ENCODE peak calls at places on chromosome 10, in ten cellular contexts. Y is heart left ventricle, U is A549, C is H1, D is H54, H is GM12891, M is adrenal gland, S is right lobe of liver, X is body of pancreas, P is GM12892. V is an unnamed sample.

GRCh38 chr10:43259981-43260761 is 6.7 kb downstream of the RASGEF1A start:
- DNase-seq in Y (peak; percentile 74), U (no peak), C (no peak), D (no peak), H (no peak), M (peak; percentile 30), S (peak; percentile 69), X (peak; percentile 45), P (peak; percentile 18), V (no peak)

GRCh38 chr10:5684971-5685763 is 529 bp downstream of the TASOR2 start:
- DNase-seq in Y (peak; percentile 79), U (peak; percentile 53), C (peak; percentile 72), D (no peak), H (no peak), M (peak; percentile 61), S (peak; percentile 75), X (peak; percentile 70), P (peak; percentile 38), V (peak; percentile 45)

GRCh38 chr10:111936143-111936542 is 247.4 kb downstream of the GPAM start:
- DNase-seq in Y (no peak), U (no peak), C (no peak), D (no peak), H (no peak), M (no peak), S (no peak), X (no peak), P (no peak), V (no peak)

GRCh38 chr10:71039551-71039950 is 151.2 kb upstream of the PCBD1 start:
- DNase-seq in Y (no peak), U (no peak), C (no peak), D (no peak), H (no peak), M (no peak), S (no peak), X (no peak), P (no peak), V (no peak)

GRCh38 chr10:102595293-102595692 is 49.0 kb upstream of the TRIM8 start:
- DNase-seq in Y (no peak), U (no peak), C (no peak), D (no peak), H (no peak), M (no peak), S (no peak), X (no peak), P (no peak), V (no peak)

GRCh38 chr10:30387646-30388243 is 38.7 kb upstream of the MTPAP start:
- DNase-seq in Y (no peak), U (no peak), C (no peak), D (peak; percentile 35), H (no peak), M (no peak), S (no peak), X (no peak), P (no peak), V (no peak)

GRCh38 chr10:11345224-11346054 is 266.0 kb downstream of the USP6NL start:
- DNase-seq in Y (no peak), U (no peak), C (no peak), D (no peak), H (no peak), M (no peak), S (no peak), X (peak; percentile 10), P (no peak), V (no peak)

GRCh38 chr10:570631-571565 is 118.6 kb downstream of the DIP2C start:
- DNase-seq in Y (no peak), U (no peak), C (no peak), D (no peak), H (no peak), M (no peak), S (no peak), X (no peak), P (no peak), V (no peak)

GRCh38 chr10:23293145-23293724 is 51.4 kb downstream of the C10orf67 start:
- DNase-seq in Y (no peak), U (peak; percentile 10), C (peak; percentile 80), D (peak; percentile 12), H (peak; percentile 9), M (no peak), S (no peak), X (peak; percentile 72), P (no peak), V (no peak)

GRCh38 chr10:73529089-73529832 is 33.4 kb upstream of the PPP3CB start:
- DNase-seq in Y (no peak), U (peak; percentile 58), C (peak; percentile 53), D (peak; percentile 67), H (peak; percentile 61), M (peak; percentile 60), S (no peak), X (peak; percentile 73), P (peak; percentile 47), V (no peak)

GRCh38 chr10:110221721-110222261 is 14.4 kb downstream of the MXI1 start:
- DNase-seq in Y (peak; percentile 88), U (peak; percentile 31), C (peak; percentile 63), D (peak; percentile 83), H (peak; percentile 48), M (peak; percentile 88), S (peak; percentile 78), X (peak; percentile 90), P (peak; percentile 38), V (peak; percentile 67)
- TF ChIP-seq POLR2A in Y (peak; percentile 38), U (no peak), C (no peak), D (no peak), H (no peak), M (peak; percentile 36), S (no peak), X (peak; percentile 71), P (no peak), V (no peak)

GRCh38 chr10:103678104-103678526 is 177.3 kb downstream of the SH3PXD2A start:
- DNase-seq in Y (peak; percentile 92), U (no peak), C (no peak), D (no peak), H (peak; percentile 91), M (peak; percentile 71), S (peak; percentile 76), X (peak; percentile 79), P (peak; percentile 90), V (peak; percentile 86)
- TF ChIP-seq POLR2A in Y (no peak), U (no peak), C (no peak), D (no peak), H (peak; percentile 69), M (no peak), S (no peak), X (peak; percentile 43), P (peak; percentile 34), V (no peak)

GRCh38 chr10:132103116-132103910 is 37.6 kb downstream of the JAKMIP3 start:
- DNase-seq in Y (no peak), U (no peak), C (no peak), D (no peak), H (no peak), M (no peak), S (no peak), X (no peak), P (no peak), V (no peak)
- TF ChIP-seq POLR2A in Y (no peak), U (no peak), C (no peak), D (no peak), H (no peak), M (no peak), S (no peak), X (no peak), P (no peak), V (no peak)

DNA sequence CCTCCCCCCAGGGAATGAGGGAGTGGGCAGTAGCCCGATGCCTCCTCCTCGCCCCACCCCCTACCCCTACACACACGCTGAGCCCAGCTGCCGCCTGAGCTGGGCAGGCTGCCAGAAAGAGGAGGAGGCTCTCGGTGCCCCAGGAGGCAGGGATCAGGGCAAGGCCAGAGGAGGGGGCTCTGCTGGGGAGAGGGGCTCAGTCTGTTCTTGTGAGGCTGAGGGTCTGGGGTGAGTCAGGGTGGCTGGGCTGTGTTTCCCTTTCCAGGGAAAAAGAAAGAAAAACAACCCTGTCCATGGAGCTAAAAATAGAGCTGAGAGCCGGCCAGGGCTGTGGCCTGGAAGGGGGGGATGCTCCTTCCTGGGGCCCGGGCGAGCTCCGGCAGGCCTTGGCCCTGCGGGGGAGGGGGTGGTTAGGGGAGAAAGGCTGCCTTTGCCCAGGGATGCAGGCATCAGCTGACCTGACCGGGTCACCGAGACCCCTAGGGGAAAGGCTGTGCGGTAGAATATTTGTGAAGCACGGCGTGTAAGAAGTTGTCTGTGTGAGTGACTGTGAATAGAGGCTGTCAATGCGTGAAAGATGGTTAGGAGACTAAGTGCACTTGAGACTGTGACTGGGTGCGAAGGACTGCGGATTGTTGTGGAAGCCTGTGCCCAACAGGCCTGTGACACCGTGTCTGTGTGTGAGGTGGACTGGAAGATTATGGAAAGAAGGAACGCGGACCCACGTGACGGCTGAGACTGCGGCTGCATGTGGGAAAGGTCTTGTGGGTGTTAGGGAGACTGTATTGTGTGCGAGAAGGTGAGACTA is 1.2 kb upstream of the LZTS2 start:
- DNase-seq in Y (peak; percentile 94), U (peak; percentile 90), C (peak; percentile 80), D (peak; percentile 92), H (no peak), M (peak; percentile 91), S (peak; percentile 87), X (peak; percentile 88), P (peak; percentile 74), V (peak; percentile 79)
- TF ChIP-seq POLR2A in Y (no peak), U (no peak), C (no peak), D (no peak), H (no peak), M (no peak), S (no peak), X (no peak), P (no peak), V (no peak)

GRCh38 chr10:57959318-57960003 is 308.2 kb downstream of the IPMK start:
- DNase-seq in Y (no peak), U (no peak), C (no peak), D (no peak), H (no peak), M (peak; percentile 35), S (peak; percentile 21), X (no peak), P (no peak), V (no peak)

GRCh38 chr10:57962839-57963238 is 304.9 kb downstream of the IPMK start:
- DNase-seq in Y (peak; percentile 23), U (no peak), C (no peak), D (no peak), H (no peak), M (no peak), S (no peak), X (no peak), P (no peak), V (no peak)

GRCh38 chr10:57964371-57964770 is 303.3 kb downstream of the IPMK start:
- DNase-seq in Y (peak; percentile 70), U (no peak), C (no peak), D (peak; percentile 44), H (no peak), M (peak; percentile 81), S (no peak), X (peak; percentile 6), P (no peak), V (no peak)

GRCh38 chr10:57960406-57960805 is 307.3 kb downstream of the IPMK start:
- DNase-seq in Y (no peak), U (no peak), C (no peak), D (no peak), H (no peak), M (no peak), S (no peak), X (no peak), P (no peak), V (no peak)

DNA sequence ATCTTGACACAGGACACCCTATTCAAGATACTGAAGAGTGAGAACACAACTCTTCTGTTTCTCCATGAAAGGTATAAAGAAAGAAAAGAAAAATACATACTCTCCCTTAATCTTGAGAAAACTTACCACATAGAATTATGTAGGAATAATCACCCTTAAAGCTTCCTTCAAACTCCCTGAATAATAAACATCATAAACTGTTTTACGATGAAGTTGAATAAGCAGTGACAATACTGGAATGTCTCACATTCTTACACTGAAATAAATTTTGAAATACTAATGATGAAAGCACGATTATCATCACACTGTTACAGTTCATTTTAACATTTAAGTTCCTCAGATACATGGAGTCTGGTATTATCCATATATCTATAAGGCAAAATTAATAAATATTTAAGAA is 306.2 kb downstream of the IPMK start:
- DNase-seq in Y (no peak), U (no peak), C (no peak), D (no peak), H (no peak), M (no peak), S (no peak), X (no peak), P (no peak), V (no peak)
- TF ChIP-seq POLR2A in Y (no peak), U (no peak), C (no peak), D (no peak), H (no peak), M (no peak), S (no peak), X (no peak), P (no peak), V (no peak)

V was measured in tibial nerve.